ENCODE peak calls at places on chromosomes 13 and 19, in ten cellular contexts. P, H, X, R, L, B, U, O, G and V are unnamed samples. For H3K4me1, the result is how much of the 10 kb centered on the place peaks cover.

GRCh38 chr19:41997121-41997850 is 3.3 kb upstream of the ATP1A3 start:
- DNase-seq in P (no peak), H (peak), X (peak), R (peak), L (no peak), B (peak), U (no peak), O (peak), G (peak), V (peak)

GRCh38 chr19:38079926-38080380 is 144.1 kb downstream of the DPF1 start:
- DNase-seq in P (peak), H (peak), X (no peak), R (no peak), L (no peak), B (no peak), U (no peak), O (peak), G (peak), V (peak)

GRCh38 chr19:38291855-38292254 is 12.2 kb upstream of the C19orf33 start:
- DNase-seq in P (no peak), H (no peak), X (no peak), R (no peak), L (no peak), B (no peak), U (no peak), O (no peak), G (no peak), V (no peak)

GRCh38 chr19:13056052-13056660 is 46.5 kb downstream of the LYL1 start:
- DNase-seq in P (no peak), H (peak), X (no peak), R (no peak), L (peak), B (no peak), U (peak), O (peak), G (no peak), V (peak)

GRCh38 chr19:14516048-14516534 is 2.1 kb downstream of the DNAJB1 start:
- DNase-seq in P (no peak), H (no peak), X (no peak), R (no peak), L (no peak), B (no peak), U (no peak), O (no peak), G (no peak), V (peak)

GRCh38 chr13:43831088-43831487 is 44.3 kb upstream of the ENOX1 start:
- DNase-seq in P (no peak), H (peak), X (no peak), R (no peak), L (no peak), B (no peak), U (no peak), O (peak), G (no peak), V (no peak)

GRCh38 chr13:41356788-41357187 is 45.7 kb downstream of the NAA16 start:
- DNase-seq in P (no peak), H (no peak), X (no peak), R (no peak), L (no peak), B (no peak), U (no peak), O (no peak), G (no peak), V (no peak)

GRCh38 chr19:13956365-13956744 is 4.0 kb downstream of the DCAF15 start:
- DNase-seq in P (no peak), H (no peak), X (no peak), R (no peak), L (no peak), B (no peak), U (no peak), O (no peak), G (no peak), V (no peak)

GRCh38 chr19:35897706-35898451 is 2.5 kb downstream of the NFKBID start:
- DNase-seq in P (no peak), H (no peak), X (no peak), R (no peak), L (no peak), B (no peak), U (no peak), O (no peak), G (no peak), V (peak)

GRCh38 chr19:44848036-44848804 is 2.1 kb downstream of the NECTIN2 start:
- DNase-seq in P (no peak), H (peak), X (no peak), R (peak), L (peak), B (no peak), U (peak), O (peak), G (peak), V (peak)

GRCh38 chr13:43846496-43846895 is 33.0 kb downstream of the CCDC122 start:
- DNase-seq in P (no peak), H (peak), X (no peak), R (no peak), L (no peak), B (no peak), U (no peak), O (peak), G (no peak), V (no peak)

GRCh38 chr19:8109890-8110662 is 39.3 kb downstream of the FBN3 start:
- DNase-seq in P (no peak), H (no peak), X (no peak), R (no peak), L (no peak), B (no peak), U (no peak), O (no peak), G (no peak), V (peak)

GRCh38 chr13:111962431-111962891 is 104.5 kb upstream of the SOX1 start:
- DNase-seq in P (no peak), H (no peak), X (no peak), R (no peak), L (no peak), B (no peak), U (peak), O (no peak), G (no peak), V (no peak)

GRCh38 chr13:110237895-110238294 is 69.1 kb downstream of the COL4A1 start:
- DNase-seq in P (no peak), H (no peak), X (no peak), R (no peak), L (peak), B (no peak), U (no peak), O (no peak), G (no peak), V (no peak)

GRCh38 chr19:33373701-33374405 is at the start of gene CEBPG:
- DNase-seq in P (no peak), H (peak), X (peak), R (peak), L (peak), B (peak), U (peak), O (peak), G (peak), V (peak)

GRCh38 chr13:92537485-92537884 is 689.1 kb upstream of the GPC6 start:
- DNase-seq in P (no peak), H (no peak), X (no peak), R (no peak), L (no peak), B (no peak), U (no peak), O (no peak), G (no peak), V (no peak)

GRCh38 chr19:3474614-3475013 is 5.7 kb downstream of the SMIM24 start:
- DNase-seq in P (no peak), H (no peak), X (no peak), R (no peak), L (no peak), B (no peak), U (no peak), O (no peak), G (no peak), V (no peak)

GRCh38 chr19:7970716-7971448 is 27.4 kb upstream of the TIMM44 start:
- DNase-seq in P (no peak), H (peak), X (no peak), R (peak), L (no peak), B (no peak), U (no peak), O (peak), G (peak), V (peak)

GRCh38 chr13:40120781-40121180 is 465.3 kb downstream of the COG6 start:
- DNase-seq in P (no peak), H (no peak), X (no peak), R (no peak), L (no peak), B (no peak), U (no peak), O (no peak), G (no peak), V (no peak)

GRCh38 chr13:114123876-114124275 is 8.5 kb downstream of the RASA3 start:
- DNase-seq in P (no peak), H (no peak), X (no peak), R (no peak), L (no peak), B (no peak), U (no peak), O (no peak), G (no peak), V (no peak)

GRCh38 chr19:3983936-3984583 is 1.2 kb downstream of the EEF2 start:
- DNase-seq in P (no peak), H (peak), X (no peak), R (no peak), L (no peak), B (peak), U (peak), O (peak), G (no peak), V (peak)

GRCh38 chr13:21849323-21849722 is 178.4 kb downstream of the FGF9 start:
- DNase-seq in P (peak), H (peak), X (no peak), R (no peak), L (no peak), B (no peak), U (no peak), O (no peak), G (peak), V (no peak)

GRCh38 chr19:35533822-35534521 is 716 bp downstream of the GAPDHS start:
- DNase-seq in P (no peak), H (peak), X (no peak), R (no peak), L (no peak), B (no peak), U (no peak), O (no peak), G (peak), V (peak)

GRCh38 chr19:46076951-46077814 is 36.4 kb upstream of the IGFL4 start:
- DNase-seq in P (no peak), H (peak), X (no peak), R (peak), L (peak), B (no peak), U (peak), O (peak), G (peak), V (peak)

DNA sequence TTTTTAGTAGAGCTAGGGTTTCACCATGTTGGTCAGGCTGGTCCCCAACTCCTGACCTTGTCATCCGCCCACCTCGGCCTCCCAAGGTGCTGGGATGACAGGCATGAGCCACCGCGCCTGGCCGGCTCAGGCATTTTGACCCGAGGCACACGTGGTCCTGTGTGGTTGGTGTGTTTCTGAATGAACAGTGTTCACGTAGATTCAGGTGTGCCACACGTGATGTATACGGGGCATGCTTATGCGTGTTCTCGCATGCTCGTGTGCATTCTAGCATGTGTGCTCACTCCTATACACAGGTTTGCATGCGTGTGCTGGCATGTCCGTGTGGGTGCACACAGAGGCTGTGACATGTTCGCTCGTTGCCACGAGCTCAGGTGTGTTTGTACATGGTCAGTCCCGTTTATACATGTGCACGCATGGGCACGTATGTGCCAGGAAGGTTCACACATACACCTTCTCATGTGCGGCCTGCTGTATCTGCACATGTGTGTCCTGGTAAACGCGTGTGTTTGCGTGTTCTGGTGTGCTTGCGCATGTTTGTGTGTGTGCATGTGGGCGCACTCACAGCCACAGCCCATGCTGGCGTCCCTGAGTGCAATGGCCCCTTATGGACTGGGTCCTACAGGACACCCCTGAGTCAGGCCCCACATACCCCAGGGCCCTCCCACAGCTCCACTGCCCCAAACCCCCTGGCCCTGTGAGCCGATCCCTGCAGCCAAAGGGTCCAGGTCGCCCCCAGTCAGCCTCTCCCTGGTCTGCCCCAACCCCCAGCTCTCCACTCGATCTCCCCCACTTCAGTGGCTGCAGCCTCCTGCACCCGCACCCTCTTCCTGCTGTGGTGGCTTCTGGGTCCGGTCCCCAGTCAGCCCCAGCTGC is 20.6 kb upstream of the TCF3 start:
- DNase-seq in P (no peak), H (no peak), X (no peak), R (no peak), L (no peak), B (no peak), U (no peak), O (no peak), G (no peak), V (peak)
- H3K4me1 ChIP-seq in P (under half), H (under half), X (under half), R (under half), L (under half), B (under half), U (under half), O (under half), G (under half), V (under half)

GRCh38 chr19:18486746-18487145 is 35.1 kb downstream of the ELL start:
- DNase-seq in P (no peak), H (no peak), X (no peak), R (no peak), L (no peak), B (no peak), U (no peak), O (no peak), G (no peak), V (peak)

GRCh38 chr19:18481505-18482222 is 40.2 kb downstream of the ELL start:
- DNase-seq in P (no peak), H (no peak), X (no peak), R (no peak), L (no peak), B (no peak), U (no peak), O (no peak), G (no peak), V (peak)

GRCh38 chr19:18484992-18485391 is 36.9 kb downstream of the ELL start:
- DNase-seq in P (no peak), H (no peak), X (no peak), R (no peak), L (no peak), B (no peak), U (no peak), O (no peak), G (no peak), V (peak)

GRCh38 chr19:18479964-18480723 is 41.7 kb downstream of the ELL start:
- DNase-seq in P (no peak), H (peak), X (no peak), R (no peak), L (peak), B (peak), U (peak), O (peak), G (peak), V (peak)

GRCh38 chr19:18483119-18483518 is 38.8 kb downstream of the ELL start:
- DNase-seq in P (no peak), H (no peak), X (no peak), R (no peak), L (no peak), B (no peak), U (no peak), O (no peak), G (no peak), V (peak)
- H3K4me1 ChIP-seq in P (under half), H (under half), X (half or more), R (under half), L (under half), B (half or more), U (under half), O (half or more), G (half or more), V (half or more)

DNA sequence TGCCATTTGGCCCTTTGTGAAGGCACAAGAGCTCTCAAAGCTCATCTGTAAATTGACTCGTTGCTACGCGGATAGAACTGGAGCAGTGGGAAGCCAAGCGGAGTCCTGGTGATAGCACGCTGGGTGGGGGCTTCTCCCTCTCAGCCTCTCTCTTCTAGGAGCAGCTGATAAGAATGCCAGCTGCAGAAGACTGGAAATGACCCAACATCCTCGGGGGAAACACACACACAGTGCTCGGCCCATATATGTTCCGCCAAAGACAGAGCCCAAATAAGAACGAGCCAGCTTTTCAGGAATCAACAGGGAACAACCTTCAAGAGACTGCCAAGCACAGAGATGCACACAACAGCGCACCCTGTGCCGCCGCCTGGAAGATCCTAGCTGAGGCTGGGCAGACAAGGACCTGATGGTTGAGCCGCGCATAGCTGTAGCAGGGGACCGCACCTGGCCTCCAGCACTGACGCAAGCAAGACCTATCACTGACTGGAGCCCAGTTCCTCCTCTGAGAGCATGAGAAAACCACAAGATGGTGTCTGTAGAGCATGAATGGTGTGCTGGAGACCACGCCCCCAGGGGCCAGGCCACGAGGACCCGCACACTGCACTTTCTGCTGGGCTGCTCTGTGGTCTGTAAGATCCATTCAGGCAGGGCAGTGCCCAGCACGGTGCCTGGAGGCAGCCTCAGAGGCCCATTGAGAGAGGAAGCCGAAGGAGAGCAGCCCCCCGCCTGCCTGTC is 16.0 kb upstream of the SLC35E1 start:
- DNase-seq in P (peak), H (peak), X (peak), R (peak), L (no peak), B (no peak), U (no peak), O (no peak), G (peak), V (peak)
- H3K4me1 ChIP-seq in P (half or more), H (under half), X (half or more), R (under half), L (under half), B (half or more), U (under half), O (half or more), G (half or more), V (under half)

GRCh38 chr19:17848598-17849292 is 963 bp upstream of the JAK3 start:
- DNase-seq in P (no peak), H (no peak), X (no peak), R (no peak), L (no peak), B (no peak), U (no peak), O (no peak), G (no peak), V (peak)
- H3K4me1 ChIP-seq in P (under half), H (under half), X (half or more), R (under half), L (under half), B (under half), U (under half), O (under half), G (under half), V (under half)

DNA sequence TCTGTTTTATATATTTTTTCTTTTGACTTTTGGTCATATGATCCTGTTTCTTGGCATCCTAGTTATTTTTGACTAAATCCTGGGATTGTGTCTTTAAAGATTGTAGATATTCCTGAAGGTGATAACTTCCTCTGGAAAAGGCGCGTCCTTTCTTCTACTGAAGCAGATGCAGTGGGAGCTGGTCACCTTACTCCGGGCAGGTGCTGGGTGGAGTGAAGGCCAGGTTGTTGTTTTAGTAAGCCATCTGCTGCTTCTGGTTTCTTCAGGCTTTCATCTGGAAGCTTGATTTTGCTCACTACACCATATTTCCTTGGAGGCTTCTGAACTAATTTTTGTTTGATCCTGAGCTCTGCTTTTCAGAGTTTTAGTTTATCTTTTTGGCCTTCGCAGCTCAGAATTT is 21.5 kb downstream of the URI1 start:
- DNase-seq in P (no peak), H (no peak), X (no peak), R (no peak), L (no peak), B (no peak), U (no peak), O (no peak), G (peak), V (no peak)
- H3K4me1 ChIP-seq in P (under half), H (under half), X (under half), R (under half), L (under half), B (under half), U (under half), O (under half), G (under half), V (under half)

DNA sequence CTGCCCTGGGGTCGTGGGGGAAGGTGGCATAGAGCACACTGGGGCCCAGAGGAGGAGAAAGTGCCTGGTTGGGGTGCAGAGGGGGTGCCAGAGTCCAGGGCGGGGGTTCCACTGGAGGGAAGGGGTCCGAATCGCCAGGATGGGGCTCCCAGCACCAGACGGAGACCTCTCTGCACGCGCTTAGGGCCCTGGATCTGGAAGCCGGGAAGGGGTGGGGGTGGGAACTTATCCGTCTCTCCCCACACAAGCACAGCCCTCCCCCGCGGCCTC is 2.8 kb downstream of the MIDN start:
- DNase-seq in P (no peak), H (peak), X (no peak), R (peak), L (peak), B (no peak), U (no peak), O (peak), G (peak), V (peak)
- H3K4me1 ChIP-seq in P (under half), H (under half), X (under half), R (under half), L (under half), B (half or more), U (under half), O (under half), G (half or more), V (under half)

DNA sequence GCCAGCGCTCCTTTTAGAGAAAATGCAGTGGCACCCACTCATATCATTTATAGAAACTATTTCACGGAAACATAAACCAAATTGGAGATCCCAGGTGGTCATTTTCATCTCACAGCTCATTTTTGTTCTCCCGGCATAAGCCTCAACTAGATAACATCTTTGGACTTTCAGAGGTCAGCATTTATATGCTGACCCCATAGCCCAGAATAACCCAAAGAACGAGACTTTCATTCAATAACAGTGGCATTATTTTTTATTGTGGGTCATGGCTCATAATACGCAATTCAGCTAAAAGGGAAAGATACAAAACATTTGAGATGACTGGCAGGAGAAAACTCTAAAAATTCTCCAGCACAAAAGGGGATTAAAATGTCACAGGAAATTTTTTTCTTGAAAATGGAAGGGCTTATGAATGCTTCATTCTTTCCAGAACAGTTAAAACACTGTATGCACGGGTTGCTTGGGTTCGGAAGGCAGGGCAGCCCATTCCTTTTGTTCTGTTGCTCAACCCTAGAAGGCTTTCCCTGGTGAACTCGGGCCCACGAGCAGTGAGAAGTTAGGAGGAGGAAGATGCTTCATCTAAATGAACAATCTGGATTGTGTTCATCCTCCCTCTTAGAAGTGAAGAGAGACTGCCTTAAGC is 24.0 kb downstream of the STARD13 start:
- DNase-seq in P (no peak), H (peak), X (no peak), R (no peak), L (peak), B (no peak), U (no peak), O (no peak), G (no peak), V (no peak)
- H3K4me1 ChIP-seq in P (under half), H (under half), X (under half), R (under half), L (under half), B (half or more), U (under half), O (half or more), G (half or more), V (half or more)

GRCh38 chr19:2280633-2281264 is 1.2 kb downstream of the PEAK3 start:
- DNase-seq in P (no peak), H (no peak), X (no peak), R (no peak), L (no peak), B (no peak), U (no peak), O (no peak), G (peak), V (peak)
- H3K4me1 ChIP-seq in P (under half), H (under half), X (under half), R (under half), L (under half), B (under half), U (under half), O (under half), G (under half), V (under half)